ENCODE peak calls at places on chromosomes 7 and 10, in five cellular contexts. D is MM.1S, K is astrocyte, J is PC-3, W is hepatocyte. G is an unnamed sample. For H3K27me3, the result is how much of the 10 kb centered on the place peaks cover.

GRCh38 chr10:73586583-73586984 is 4.6 kb downstream of the USP54 start:
- DNase-seq in D (no peak), K (peak), W (peak), J (peak), G (no peak)

GRCh38 chr10:26436848-26437247 is 1.3 kb upstream of the APBB1IP start:
- DNase-seq in W (no peak), K (no peak), J (no peak), D (no peak), G (no peak)

GRCh38 chr7:117169907-117170306 is 153.0 kb downstream of the WNT2 start:
- DNase-seq in W (no peak), D (no peak), K (peak), J (peak), G (no peak)

GRCh38 chr7:92366730-92367129 is 80.6 kb upstream of the GATAD1 start:
- DNase-seq in J (no peak), K (peak), D (no peak), W (no peak), G (no peak)

GRCh38 chr7:5094641-5095040 is 49.0 kb downstream of the RBAK start:
- DNase-seq in J (no peak), D (no peak), K (no peak), W (no peak), G (no peak)

GRCh38 chr7:149003018-149003417 is 25.3 kb downstream of the PDIA4 start:
- DNase-seq in J (no peak), D (no peak), K (no peak), W (no peak), G (no peak)

GRCh38 chr7:31735991-31736982 is 49.3 kb downstream of the PPP1R17 start:
- DNase-seq in W (peak), D (peak), J (peak), K (peak), G (peak)

GRCh38 chr7:41702635-41703371 is at the start of gene INHBA:
- DNase-seq in W (peak), J (peak), D (no peak), K (peak), G (no peak)

GRCh38 chr7:80095545-80095944 is 39.1 kb upstream of the GNAI1 start:
- DNase-seq in D (peak), K (no peak), W (no peak), J (peak), G (no peak)

GRCh38 chr10:122363722-122364463 is 10.6 kb upstream of the PLEKHA1 start:
- DNase-seq in K (no peak), D (no peak), J (no peak), W (no peak), G (no peak)

GRCh38 chr10:132109341-132110072 is 43.8 kb downstream of the JAKMIP3 start:
- DNase-seq in K (no peak), D (no peak), J (no peak), W (no peak), G (peak)

DNA sequence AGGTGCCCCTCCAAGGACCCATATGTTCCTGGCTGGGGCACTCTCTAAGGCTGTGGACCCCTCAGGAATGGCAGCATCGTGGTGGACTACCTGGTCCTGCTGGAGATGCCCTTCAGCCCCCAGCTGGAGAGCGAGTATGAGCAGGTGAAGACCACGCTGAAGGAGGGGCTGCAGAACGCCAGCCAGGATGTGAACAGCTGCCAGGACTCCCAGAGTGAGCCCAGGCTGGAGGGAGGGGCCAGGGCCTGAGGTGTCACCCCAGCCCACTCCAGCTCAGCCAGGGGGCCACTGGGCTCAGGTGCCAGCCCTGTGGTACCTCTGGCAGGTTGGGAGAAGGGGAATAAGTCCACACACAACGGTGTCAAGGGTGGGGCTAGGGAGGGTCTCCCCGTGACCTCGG is 4.7 kb upstream of the MUC12 start:
- DNase-seq in K (no peak), J (no peak), D (no peak), W (no peak), G (no peak)
- TF ChIP-seq EZH2 in K (no peak), J (no peak), D (no peak), W (no peak), G (no peak)

GRCh38 chr10:86411281-86411841 is 44.8 kb upstream of the GRID1 start:
- DNase-seq in K (peak), D (peak), J (no peak), W (peak), G (peak)

GRCh38 chr10:86411852-86412550 is 45.4 kb upstream of the GRID1 start:
- DNase-seq in D (peak), K (no peak), W (no peak), J (no peak), G (peak)

GRCh38 chr10:86415099-86415498 is 48.5 kb upstream of the GRID1 start:
- DNase-seq in D (no peak), K (no peak), W (no peak), J (no peak), G (no peak)

GRCh38 chr10:86415583-86415982 is 49.0 kb upstream of the GRID1 start:
- DNase-seq in K (no peak), J (no peak), W (no peak), D (no peak), G (no peak)

DNA sequence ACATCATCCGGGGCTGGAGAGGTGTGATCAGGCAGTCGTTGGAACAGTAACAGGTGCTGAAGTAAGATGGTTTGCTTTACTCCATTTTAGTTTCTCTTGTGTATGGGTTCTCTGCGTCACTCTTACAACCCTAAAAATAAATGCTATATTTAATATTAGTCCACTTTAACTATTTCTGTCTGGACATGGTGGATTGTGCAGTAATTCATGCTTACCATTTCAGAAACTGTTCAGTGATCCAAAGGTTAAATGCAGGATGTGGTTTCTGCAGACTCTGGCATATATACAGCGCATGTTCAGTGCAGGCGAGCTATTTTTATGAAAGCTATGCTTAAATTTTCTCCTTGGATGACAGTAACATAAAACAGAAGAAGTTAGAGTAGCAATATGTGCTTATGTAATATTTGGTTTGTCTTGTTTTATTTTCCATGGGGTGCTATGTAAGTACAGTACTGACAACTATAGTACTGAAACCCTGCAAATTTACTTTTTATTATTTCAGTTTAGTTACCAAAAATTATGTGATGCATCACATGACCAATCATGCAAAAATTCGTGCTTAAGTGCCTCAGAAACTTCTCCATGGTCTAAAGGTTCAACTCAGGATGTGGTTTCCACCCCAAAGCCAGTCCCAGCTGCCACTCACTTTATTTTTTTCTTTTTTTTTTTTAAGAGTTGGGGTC is 46.6 kb upstream of the GRID1 start:
- DNase-seq in D (peak), K (peak), J (no peak), W (no peak), G (peak)
- H2AFZ ChIP-seq in D (peak), K (no peak), J (no peak), W (no peak), G (peak)

GRCh38 chr10:66242885-66243284 is 683.0 kb upstream of the LRRTM3 start:
- DNase-seq in W (no peak), D (no peak), J (no peak), K (no peak), G (no peak)

GRCh38 chr10:66238343-66238742 is 687.5 kb upstream of the LRRTM3 start:
- DNase-seq in W (no peak), K (no peak), J (peak), D (no peak), G (no peak)

GRCh38 chr10:66244953-66245352 is 680.9 kb upstream of the LRRTM3 start:
- DNase-seq in K (no peak), W (no peak), J (no peak), D (no peak), G (no peak)

GRCh38 chr10:66234872-66235271 is 691.0 kb upstream of the LRRTM3 start:
- DNase-seq in J (no peak), K (no peak), D (no peak), W (no peak), G (no peak)

DNA sequence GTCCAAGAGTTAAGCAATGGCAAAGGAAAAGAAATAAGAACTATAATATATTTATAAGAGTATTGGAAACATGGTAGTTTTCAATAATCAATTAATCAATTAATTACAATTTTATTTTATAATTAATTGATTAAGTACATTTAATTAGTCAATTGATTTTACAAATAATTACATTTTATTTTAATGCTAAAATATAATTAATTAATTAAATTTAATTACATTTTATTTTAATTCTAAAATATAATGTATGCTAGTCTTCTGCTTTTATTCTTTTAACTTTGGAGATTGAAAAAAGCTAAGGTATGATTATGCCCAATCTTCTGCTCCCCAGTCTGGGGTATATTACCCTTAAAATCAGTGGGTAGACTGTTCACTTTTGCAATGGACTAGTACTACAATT is 686.8 kb upstream of the LRRTM3 start:
- DNase-seq in K (no peak), W (no peak), D (no peak), J (no peak), G (no peak)
- H3K27me3 ChIP-seq in K (under half), W (under half), D (under half), J (under half), G (under half)

GRCh38 chr7:27148031-27148775 is 629 bp upstream of the HOXA6 start:
- DNase-seq in J (peak), D (no peak), K (no peak), W (no peak), G (no peak)

GRCh38 chr7:27148776-27149641 is 1.4 kb upstream of the HOXA6 start:
- DNase-seq in J (peak), D (no peak), K (no peak), W (no peak), G (no peak)

GRCh38 chr7:27146491-27147210 is 923 bp downstream of the HOXA6 start:
- DNase-seq in D (no peak), K (no peak), J (no peak), W (no peak), G (no peak)

GRCh38 chr7:27145884-27146401 is 1.6 kb downstream of the HOXA6 start:
- DNase-seq in D (no peak), W (no peak), K (no peak), J (no peak), G (no peak)

DNA sequence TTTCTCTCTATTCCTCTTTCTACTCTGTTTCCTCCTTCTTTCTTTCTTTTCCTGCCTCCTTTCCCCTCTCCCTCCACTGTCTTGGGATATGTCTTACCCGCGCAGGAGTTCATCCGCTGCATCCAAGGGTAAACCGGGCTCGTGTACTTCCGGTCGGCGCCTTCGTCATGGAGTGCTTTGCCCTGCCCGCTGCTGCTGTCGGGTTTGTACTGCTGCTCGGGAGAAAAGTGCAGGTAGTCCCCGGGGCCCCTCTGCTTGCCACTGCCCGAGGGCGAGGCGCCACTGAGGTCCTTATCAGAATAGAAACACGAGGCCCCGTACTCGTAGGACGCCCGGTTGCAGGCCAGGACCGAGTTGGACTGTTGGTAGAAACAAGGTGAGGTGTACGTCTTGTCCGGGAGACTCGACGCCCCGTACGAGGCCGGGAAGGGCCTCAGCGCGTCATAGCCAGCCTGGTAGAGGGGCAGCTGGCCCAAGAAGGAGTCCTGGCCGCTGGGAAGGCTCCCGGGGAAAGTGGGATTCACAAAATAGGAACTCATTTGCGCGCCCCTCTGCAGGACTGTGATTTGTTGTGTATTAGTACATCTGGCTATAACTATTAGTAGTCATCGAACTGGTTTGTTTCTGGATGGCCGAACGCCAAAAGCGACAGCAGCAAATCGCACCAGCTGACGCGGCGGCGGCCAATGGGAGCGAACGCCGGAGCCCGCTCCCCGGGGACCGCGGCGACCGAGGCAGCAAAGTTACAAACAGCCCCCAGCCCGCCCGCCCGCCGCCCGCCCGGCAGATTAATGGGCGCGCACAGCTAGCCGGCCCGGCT is at the start of gene HOXA6:
- DNase-seq in J (peak), K (no peak), D (no peak), W (no peak), G (no peak)
- TF ChIP-seq EZH2 in J (no peak), K (peak), D (no peak), W (peak), G (no peak)